ENCODE peak calls at places on chromosome 19, in ten cellular contexts. P, Y, D, J, H, F, V, C, U and M are unnamed samples.

GRCh38 chr19:44692379-44692721 is 6.6 kb upstream of the CEACAM16 start:
- DNase-seq in Y (no peak), V (no peak), U (no peak), D (no peak), P (no peak), F (no peak), J (no peak), C (no peak), H (no peak), M (no peak)

GRCh38 chr19:1026189-1027019 is at the start of gene CNN2:
- DNase-seq in U (peak), H (peak), P (no peak), C (peak), Y (peak), V (peak), J (peak), D (no peak), F (peak), M (peak)

GRCh38 chr19:677201-677600 is 1.0 kb downstream of the FSTL3 start:
- DNase-seq in F (no peak), Y (no peak), V (peak), P (peak), U (peak), H (peak), D (no peak), J (no peak), C (peak), M (peak)

GRCh38 chr19:48480476-48481190 is 11.5 kb downstream of the CYTH2 start:
- DNase-seq in U (no peak), P (no peak), C (no peak), F (no peak), H (peak), V (no peak), D (no peak), J (no peak), Y (peak), M (no peak)

GRCh38 chr19:17687857-17688784 is at the start of gene UNC13A:
- DNase-seq in U (no peak), V (peak), F (no peak), Y (peak), P (no peak), J (peak), C (no peak), D (no peak), H (peak), M (peak)

GRCh38 chr19:45234089-45234869 is 10.9 kb downstream of the EXOC3L2 start:
- DNase-seq in D (no peak), H (no peak), F (no peak), C (no peak), Y (no peak), U (no peak), J (no peak), V (peak), P (no peak), M (no peak)

GRCh38 chr19:1105217-1105872 is 1.6 kb downstream of the GPX4 start:
- DNase-seq in P (no peak), H (no peak), U (no peak), F (no peak), Y (no peak), C (no peak), J (no peak), D (no peak), V (no peak), M (no peak)

GRCh38 chr19:4464815-4465581 is 7.1 kb upstream of the HDGFL2 start:
- DNase-seq in J (no peak), P (no peak), F (no peak), D (no peak), C (no peak), V (no peak), U (no peak), H (no peak), Y (no peak), M (no peak)

GRCh38 chr19:46239193-46239767 is 9.7 kb downstream of the IGFL1 start:
- DNase-seq in F (no peak), P (no peak), J (no peak), V (no peak), D (no peak), C (no peak), H (no peak), Y (no peak), U (no peak), M (no peak)

GRCh38 chr19:33373701-33374405 is at the start of gene CEBPG:
- DNase-seq in P (no peak), U (peak), F (peak), J (no peak), H (peak), D (no peak), V (no peak), Y (peak), C (no peak), M (peak)

GRCh38 chr19:610801-611505 is 21.3 kb downstream of the HCN2 start:
- DNase-seq in D (no peak), C (no peak), Y (peak), P (no peak), H (peak), J (peak), F (peak), V (no peak), U (no peak), M (no peak)

GRCh38 chr19:1172353-1173159 is 1.5 kb downstream of the SBNO2 start:
- DNase-seq in Y (no peak), V (no peak), C (no peak), J (no peak), U (peak), H (no peak), D (no peak), F (no peak), P (no peak), M (peak)

GRCh38 chr19:10682397-10683063 is 18.7 kb upstream of the QTRT1 start:
- DNase-seq in Y (no peak), C (no peak), U (no peak), P (no peak), D (no peak), H (no peak), V (no peak), J (no peak), F (no peak), M (no peak)

GRCh38 chr19:47778954-47779351 is 450 bp downstream of the SELENOW start:
- DNase-seq in J (no peak), C (no peak), Y (no peak), V (no peak), P (no peak), F (no peak), H (no peak), U (peak), D (no peak), M (peak)

GRCh38 chr19:58067240-58067912 is 8.3 kb downstream of the ZNF135 start:
- DNase-seq in J (no peak), P (no peak), Y (no peak), C (no peak), U (no peak), D (no peak), H (no peak), V (no peak), F (no peak), M (no peak)

GRCh38 chr19:45876411-45877197 is 9.3 kb downstream of the IRF2BP1 start:
- DNase-seq in P (no peak), J (no peak), C (no peak), V (peak), H (peak), U (no peak), Y (peak), F (no peak), D (no peak), M (no peak)

GRCh38 chr19:7262470-7262869 is 31.7 kb downstream of the INSR start:
- DNase-seq in H (no peak), J (no peak), U (no peak), D (no peak), V (no peak), C (no peak), Y (no peak), P (no peak), F (no peak), M (no peak)

GRCh38 chr19:44661205-44661604 is 10.1 kb upstream of the CEACAM19 start:
- DNase-seq in C (no peak), P (no peak), J (no peak), H (no peak), U (no peak), Y (no peak), D (no peak), F (no peak), V (no peak), M (no peak)

GRCh38 chr19:5394907-5395505 is 54.4 kb upstream of the PTPRS start:
- DNase-seq in C (no peak), P (no peak), Y (peak), J (peak), F (no peak), D (no peak), H (no peak), V (no peak), U (no peak), M (no peak)

GRCh38 chr19:55014714-55015113 is 23.4 kb downstream of the GP6 start:
- DNase-seq in J (no peak), F (no peak), U (no peak), Y (no peak), D (no peak), H (no peak), V (no peak), C (no peak), P (no peak), M (no peak)

GRCh38 chr19:460877-461609 is at the start of gene SHC2:
- DNase-seq in V (no peak), Y (peak), J (no peak), P (no peak), D (no peak), H (peak), C (no peak), U (no peak), F (no peak), M (peak)

GRCh38 chr19:52995711-52996110 is 18.0 kb upstream of the ERVV-1 start:
- DNase-seq in F (no peak), V (no peak), J (no peak), C (no peak), H (no peak), U (no peak), Y (no peak), P (no peak), D (no peak), M (no peak)

GRCh38 chr19:52992109-52993004 is 21.4 kb upstream of the ERVV-1 start:
- DNase-seq in J (no peak), U (peak), C (no peak), H (peak), P (no peak), D (no peak), V (peak), F (no peak), Y (peak), M (no peak)

GRCh38 chr19:52991021-52991420 is 22.7 kb upstream of the ERVV-1 start:
- DNase-seq in D (no peak), Y (no peak), J (no peak), V (no peak), P (no peak), H (no peak), C (no peak), U (no peak), F (no peak), M (no peak)

GRCh38 chr19:52991484-52991883 is 22.2 kb upstream of the ERVV-1 start:
- DNase-seq in H (no peak), Y (no peak), U (no peak), D (no peak), J (no peak), C (peak), V (no peak), P (no peak), F (no peak), M (no peak)

DNA sequence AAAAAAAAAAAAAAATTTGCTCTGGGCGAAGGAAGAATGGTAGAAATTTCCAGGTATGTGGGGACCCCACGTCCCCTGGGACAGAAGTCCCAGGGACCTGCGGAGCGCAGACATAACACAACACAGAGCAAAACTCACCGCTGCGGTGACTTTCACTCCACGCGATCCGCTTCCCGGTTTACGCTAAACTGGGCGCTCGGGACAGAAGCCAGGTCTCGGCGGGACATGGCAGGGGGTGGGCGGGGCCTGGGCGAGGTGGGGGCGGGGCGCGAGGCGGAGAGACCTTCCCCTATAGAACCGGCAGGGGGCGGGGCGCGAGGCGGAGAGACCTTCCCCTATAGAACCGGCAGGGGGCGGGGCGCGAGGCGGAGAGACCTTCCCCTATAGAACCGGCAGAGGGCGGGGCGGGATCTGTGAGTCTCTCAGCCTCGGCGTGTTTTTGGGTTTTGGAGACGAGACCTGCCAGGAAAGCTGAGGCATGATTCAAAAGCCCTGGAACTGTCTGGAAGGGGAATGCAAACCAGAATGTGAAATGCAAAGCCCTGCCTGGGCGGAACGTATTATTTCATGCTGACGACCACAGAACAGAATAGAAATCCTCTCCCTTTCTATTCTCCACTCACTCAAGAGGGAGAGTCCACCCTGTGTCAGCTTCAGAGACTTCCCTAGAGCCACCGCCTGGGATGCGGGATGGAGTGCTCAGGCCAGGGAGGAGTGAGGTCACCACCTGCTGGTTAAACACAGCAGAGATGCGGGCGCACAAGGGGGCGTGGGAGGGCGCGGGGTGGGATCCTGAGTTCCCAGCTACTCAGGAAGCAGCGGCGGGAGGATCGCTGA is 20.2 kb upstream of the ERVV-1 start:
- DNase-seq in J (peak), H (peak), U (peak), C (peak), P (peak), F (peak), D (no peak), Y (peak), V (peak), M (peak)
- TF ChIP-seq CTCF in J (peak), H (peak), U (peak), C (peak), P (peak), F (peak), D (peak), Y (peak), V (peak), M (peak)

DNA sequence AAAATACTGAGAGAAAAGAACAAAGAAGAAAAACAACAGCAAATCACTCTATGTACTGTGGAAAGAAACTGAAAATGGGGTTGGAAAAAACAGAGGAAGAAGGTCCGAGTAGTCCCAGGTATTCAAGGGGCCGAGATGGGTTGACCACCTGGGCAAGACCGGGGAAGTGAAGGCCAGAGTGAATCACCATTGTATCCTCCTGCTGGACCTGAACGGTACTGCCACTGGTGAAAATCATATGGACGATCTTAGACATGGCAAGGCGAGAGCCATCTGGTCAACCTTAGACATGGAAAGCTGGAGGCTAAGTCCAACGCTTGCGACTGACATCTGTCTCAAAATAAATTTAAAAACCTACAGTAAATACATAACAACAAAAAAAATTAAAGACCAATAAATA is 44.4 kb upstream of the ZNF91 start:
- DNase-seq in Y (no peak), P (no peak), V (peak), C (no peak), J (no peak), D (no peak), H (no peak), F (no peak), U (no peak), M (no peak)
- TF ChIP-seq CTCF in Y (peak), P (no peak), V (peak), C (peak), J (no peak), D (peak), H (no peak), F (peak), U (no peak), M (no peak)

GRCh38 chr19:56253737-56254136 is 18.8 kb upstream of the EDDM13 start:
- DNase-seq in J (no peak), P (no peak), Y (no peak), F (no peak), C (peak), D (peak), V (no peak), H (no peak), U (no peak), M (peak)
- TF ChIP-seq CTCF in J (peak), P (no peak), Y (no peak), F (peak), C (peak), D (peak), V (peak), H (peak), U (peak), M (peak)

DNA sequence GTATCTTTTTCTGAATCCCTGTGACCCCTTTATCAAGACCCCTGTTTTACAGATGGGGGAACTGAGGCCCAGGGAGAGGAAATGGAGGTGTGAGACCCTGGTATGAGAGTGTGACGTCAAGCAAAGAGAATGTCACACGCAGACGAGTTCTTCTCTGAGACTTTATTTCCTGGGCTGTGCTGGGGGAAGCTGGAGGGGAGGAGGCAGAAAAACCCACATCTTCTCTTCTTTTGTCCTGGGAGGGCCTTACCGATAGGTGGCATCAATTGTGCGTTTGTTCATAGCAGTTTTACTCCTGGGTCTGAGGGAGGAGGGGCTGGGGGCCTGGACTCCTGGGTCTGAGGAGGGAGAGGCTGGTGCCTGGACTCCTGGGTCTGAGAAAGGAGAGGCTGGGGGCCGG is 4.9 kb upstream of the KLK15 start:
- DNase-seq in H (no peak), C (no peak), F (no peak), Y (no peak), D (no peak), U (no peak), V (peak), P (no peak), J (no peak), M (peak)
- TF ChIP-seq CTCF in H (no peak), C (peak), F (peak), Y (no peak), D (peak), U (no peak), V (peak), P (no peak), J (no peak), M (peak)

GRCh38 chr19:42274065-42274682 is 5.1 kb downstream of the CIC start:
- DNase-seq in Y (no peak), P (no peak), F (no peak), V (no peak), J (no peak), D (no peak), C (no peak), H (no peak), U (peak), M (no peak)

GRCh38 chr19:42272989-42273406 is 3.9 kb downstream of the CIC start:
- DNase-seq in F (no peak), D (no peak), V (no peak), C (no peak), U (peak), H (no peak), Y (no peak), P (no peak), J (no peak), M (no peak)

GRCh38 chr19:42272535-42272897 is 3.5 kb downstream of the CIC start:
- DNase-seq in D (no peak), F (no peak), P (no peak), H (no peak), J (no peak), V (no peak), C (no peak), U (no peak), Y (no peak), M (no peak)

GRCh38 chr19:42271861-42272534 is 2.9 kb downstream of the CIC start:
- DNase-seq in D (no peak), H (no peak), F (no peak), Y (no peak), J (no peak), P (no peak), U (peak), C (no peak), V (no peak), M (no peak)

DNA sequence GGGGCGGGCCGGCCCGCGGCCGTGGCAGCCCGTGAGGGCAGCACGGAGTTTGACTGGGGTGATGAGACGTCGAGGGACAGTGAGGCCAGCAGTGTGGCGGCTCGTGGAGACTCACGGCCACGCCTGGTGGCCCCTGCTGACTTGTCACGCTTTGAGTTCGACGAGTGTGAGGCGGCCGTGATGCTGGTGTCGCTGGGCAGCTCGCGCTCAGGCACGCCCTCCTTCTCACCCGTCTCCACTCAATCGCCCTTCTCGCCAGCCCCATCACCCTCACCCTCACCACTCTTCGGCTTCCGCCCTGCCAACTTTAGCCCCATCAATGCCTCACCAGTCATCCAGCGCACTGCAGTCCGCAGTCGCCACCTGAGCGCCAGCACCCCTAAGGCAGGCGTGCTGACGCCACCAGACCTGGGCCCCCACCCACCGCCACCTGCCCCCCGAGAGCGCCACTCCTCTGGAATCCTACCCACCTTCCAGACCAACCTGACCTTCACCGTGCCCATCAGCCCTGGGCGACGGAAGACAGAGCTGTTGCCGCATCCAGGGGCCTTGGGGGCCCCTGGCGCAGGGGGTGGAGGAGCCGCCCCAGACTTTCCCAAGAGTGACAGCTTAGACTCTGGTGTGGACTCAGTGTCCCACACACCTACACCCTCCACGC is 4.5 kb downstream of the CIC start:
- DNase-seq in Y (no peak), V (no peak), F (no peak), J (no peak), P (no peak), H (no peak), U (no peak), C (no peak), D (no peak), M (no peak)
- TF ChIP-seq CTCF in Y (no peak), V (no peak), F (no peak), J (no peak), P (no peak), H (no peak), U (no peak), C (no peak), D (no peak), M (no peak)

DNA sequence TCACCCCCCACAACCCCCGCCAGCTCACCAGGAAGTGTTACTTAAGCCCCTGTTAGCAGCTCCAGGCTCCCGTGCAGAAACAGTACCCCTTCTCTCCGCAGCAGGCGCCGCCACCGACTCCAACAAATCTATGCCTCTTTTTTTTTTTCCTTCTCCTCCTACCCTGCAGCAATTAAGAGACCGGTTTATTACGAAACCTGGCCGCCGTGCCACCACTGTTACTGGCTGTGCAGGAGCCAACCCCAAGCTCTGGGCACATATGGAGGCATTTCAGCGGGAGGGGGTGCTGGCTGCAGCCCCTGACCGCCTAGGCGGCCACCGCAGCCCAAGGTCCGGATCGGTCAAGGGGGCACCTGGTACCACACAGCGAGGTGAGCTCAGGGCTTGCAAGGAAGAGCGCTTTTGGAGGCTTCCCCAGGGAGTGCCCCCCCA is 2.4 kb downstream of the GADD45B start:
- DNase-seq in F (peak), H (peak), D (no peak), V (peak), P (peak), U (peak), J (no peak), Y (peak), C (peak), M (peak)
- TF ChIP-seq CTCF in F (peak), H (no peak), D (peak), V (peak), P (peak), U (peak), J (no peak), Y (no peak), C (peak), M (peak)

GRCh38 chr19:12141405-12141736 is 1.2 kb upstream of the ZNF20 start:
- DNase-seq in C (no peak), D (no peak), H (no peak), U (no peak), P (no peak), Y (no peak), V (no peak), J (no peak), F (no peak), M (no peak)
- TF ChIP-seq CTCF in C (no peak), D (no peak), H (no peak), U (no peak), P (no peak), Y (peak), V (peak), J (no peak), F (no peak), M (no peak)